ENCODE peak calls at places on chromosome 14, in seven cellular contexts. C is sigmoid colon; L is kidney epithelial cell; A is foreskin fibroblast; R is CD8-positive, alpha-beta T cell; J is HFF-Myc; B is GM12865. I is an unnamed sample.

GRCh38 chr14:53766106-53766505 is 190.5 kb downstream of the BMP4 start:
- DNase-seq in B (no peak), R (no peak), A (no peak), J (no peak), C (no peak), L (no peak), I (no peak)

GRCh38 chr14:98210045-98210678 is 1061.8 kb downstream of the BCL11B start:
- DNase-seq in L (no peak), A (no peak), J (no peak), B (peak), C (no peak), R (peak), I (no peak)

GRCh38 chr14:79161576-79161975 is 991.4 kb downstream of the NRXN3 start:
- DNase-seq in B (no peak), C (no peak), L (peak), R (no peak), A (peak), J (peak), I (no peak)

GRCh38 chr14:69574266-69574953 is at the start of gene CCDC177:
- DNase-seq in L (no peak), B (peak), R (peak), A (peak), J (no peak), C (no peak), I (no peak)

GRCh38 chr14:70857499-70857895 is 48.2 kb upstream of the MAP3K9 start:
- DNase-seq in J (no peak), B (no peak), C (no peak), A (peak), R (no peak), L (no peak), I (no peak)

GRCh38 chr14:71473843-71474242 is 458.4 kb upstream of the RGS6 start:
- DNase-seq in L (no peak), R (no peak), B (no peak), C (no peak), A (no peak), J (no peak), I (no peak)

GRCh38 chr14:22839159-22839779 is 2.9 kb downstream of the MMP14 start:
- DNase-seq in R (no peak), C (peak), A (peak), B (no peak), L (no peak), J (no peak), I (no peak)

GRCh38 chr14:93857500-93857899 is 69.2 kb upstream of the PRIMA1 start:
- DNase-seq in C (no peak), A (no peak), R (no peak), B (no peak), L (no peak), J (no peak), I (no peak)

GRCh38 chr14:73457935-73458218 is 469 bp downstream of the NUMB start:
- DNase-seq in C (no peak), A (peak), L (no peak), B (no peak), J (no peak), R (no peak), I (no peak)

GRCh38 chr14:73462815-73463214 is 4.5 kb upstream of the NUMB start:
- DNase-seq in J (no peak), L (no peak), R (no peak), A (peak), C (no peak), B (no peak), I (no peak)

GRCh38 chr14:56874375-56874774 is 64.1 kb upstream of the OTX2 start:
- DNase-seq in J (no peak), R (no peak), L (no peak), C (no peak), B (peak), A (no peak), I (no peak)
- TF ChIP-seq CTCF in J (peak), R (no peak), L (peak), C (no peak), B (peak), A (no peak), I (peak)

DNA sequence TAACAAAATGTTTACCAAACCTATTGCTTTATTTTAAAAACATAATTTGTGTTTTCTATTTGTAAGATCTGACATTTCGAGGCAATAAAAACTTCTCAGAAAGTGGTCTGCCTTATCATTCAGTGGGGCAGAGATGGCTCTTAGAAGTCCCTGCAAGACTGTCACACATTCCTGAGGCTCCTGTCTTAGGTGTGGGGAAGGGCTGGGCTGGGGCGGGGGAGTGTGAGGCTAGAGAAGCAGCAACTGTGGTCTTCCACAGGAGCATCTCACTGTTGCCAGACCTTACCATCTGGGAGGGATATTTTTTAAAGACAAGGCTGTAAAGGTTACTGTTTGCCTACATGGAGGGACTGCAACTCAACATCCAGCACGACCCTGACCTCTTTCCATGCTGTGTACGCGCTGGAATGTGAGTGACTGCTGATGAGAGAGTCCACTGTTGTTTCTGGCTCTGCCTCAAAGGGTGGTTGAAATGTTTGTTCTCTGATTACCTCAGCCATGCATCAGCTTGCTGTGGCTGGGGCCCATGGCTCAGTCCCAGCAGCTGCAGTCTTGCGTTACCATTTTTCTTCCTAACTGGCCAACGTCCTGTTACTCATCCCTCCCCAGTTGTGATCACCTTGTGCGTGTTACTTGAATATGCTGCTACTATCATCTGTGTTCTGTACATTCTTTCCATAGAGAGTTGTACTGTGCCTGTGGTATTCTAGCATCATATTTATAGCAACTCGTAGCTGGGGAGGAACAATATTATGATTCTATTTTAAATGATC is 12.4 kb downstream of the ERG28 start:
- DNase-seq in B (no peak), L (peak), R (no peak), J (peak), A (peak), C (peak), I (peak)
- H3K4me3 ChIP-seq in B (no peak), L (no peak), R (no peak), J (no peak), A (no peak), C (no peak), I (no peak)

GRCh38 chr14:65256714-65257113 is 154.4 kb upstream of the MAX start:
- DNase-seq in R (no peak), A (no peak), B (no peak), C (no peak), J (no peak), L (no peak), I (no peak)

GRCh38 chr14:65257405-65257804 is 155.1 kb upstream of the MAX start:
- DNase-seq in J (no peak), A (no peak), C (no peak), R (no peak), L (no peak), B (no peak), I (no peak)

GRCh38 chr14:65255029-65255545 is 152.8 kb upstream of the MAX start:
- DNase-seq in A (peak), L (peak), J (no peak), R (no peak), B (no peak), C (no peak), I (no peak)

GRCh38 chr14:65258391-65258790 is 154.1 kb upstream of the FUT8 start:
- DNase-seq in R (no peak), L (no peak), J (no peak), C (no peak), A (peak), B (no peak), I (no peak)

DNA sequence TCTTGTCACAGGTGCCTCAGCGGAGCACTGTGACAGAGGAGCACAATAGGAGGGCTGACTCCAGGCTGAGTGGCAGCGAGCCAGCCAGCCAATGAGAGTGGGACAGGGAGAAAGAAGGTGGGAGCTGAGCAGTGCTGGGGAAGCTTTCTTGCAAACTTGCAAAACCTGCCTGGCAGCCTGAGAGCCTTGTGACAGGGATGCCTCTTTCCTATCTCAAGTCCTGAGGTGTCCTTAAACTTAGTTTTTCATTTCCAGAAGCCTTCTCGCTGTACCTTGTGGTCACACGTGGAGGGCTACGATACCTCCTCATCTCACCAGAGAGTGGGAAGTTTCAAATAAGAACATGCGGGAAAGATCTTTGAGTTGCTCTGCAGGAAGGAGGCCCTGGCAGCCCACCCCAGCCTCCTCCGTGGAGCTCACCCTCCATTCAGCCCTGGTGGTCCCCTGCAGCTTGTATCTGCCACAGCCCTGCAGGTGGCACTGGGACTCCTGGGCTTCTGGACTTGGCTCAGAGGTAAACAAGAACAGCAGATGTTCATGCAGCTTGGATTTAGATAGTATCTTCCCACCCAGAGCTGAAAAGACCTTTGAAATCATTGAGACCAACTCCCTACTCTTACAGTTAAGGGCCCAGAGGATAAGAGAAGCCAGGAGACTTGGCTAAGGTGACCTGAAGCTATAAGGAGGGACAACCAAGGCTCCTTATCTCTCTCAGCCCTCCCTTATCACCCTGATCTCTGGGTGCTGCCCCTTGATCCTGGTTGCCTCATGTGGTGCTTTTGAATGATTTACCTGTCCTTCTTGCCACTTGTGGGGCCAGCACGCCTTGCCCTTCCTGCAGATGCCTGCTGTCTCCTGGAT is 153.5 kb upstream of the MAX start:
- DNase-seq in J (no peak), L (no peak), A (peak), B (peak), C (no peak), R (peak), I (no peak)
- TF ChIP-seq CTCF in J (no peak), L (no peak), A (no peak), B (no peak), C (no peak), R (no peak), I (no peak)

DNA sequence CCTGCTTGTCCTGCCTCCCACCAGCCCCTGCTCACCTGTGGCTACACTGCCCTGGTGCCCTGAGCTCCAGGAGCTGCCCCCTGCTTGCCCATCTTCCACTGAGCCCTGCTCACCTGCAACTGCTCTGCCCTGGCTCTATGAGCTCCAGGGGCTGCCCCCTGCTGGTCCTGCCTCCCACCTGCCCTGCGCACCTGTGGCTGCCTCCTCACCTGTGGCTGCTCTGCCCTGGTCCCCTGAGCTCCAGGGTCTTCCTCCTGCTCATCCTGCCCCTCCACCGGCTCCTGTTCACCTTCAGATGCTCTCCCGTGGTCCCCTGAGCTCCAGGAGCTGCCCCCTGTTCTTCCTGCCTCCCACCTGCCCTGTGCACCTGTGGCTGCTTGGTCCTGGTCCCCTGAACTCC is 247.6 kb downstream of the TMEM121 start:
- DNase-seq in J (no peak), B (no peak), A (no peak), R (no peak), C (no peak), L (no peak), I (no peak)
- H3K4me3 ChIP-seq in J (no peak), B (no peak), A (no peak), R (no peak), C (no peak), L (no peak), I (no peak)

GRCh38 chr14:103526247-103526913 is 2.6 kb upstream of the TRMT61A start:
- DNase-seq in B (no peak), R (no peak), C (no peak), A (no peak), J (no peak), L (no peak), I (no peak)
- TF ChIP-seq CTCF in B (no peak), R (no peak), C (no peak), A (no peak), J (no peak), L (no peak), I (no peak)

I was measured in epithelial cell of proximal tubule.